ENCODE peak calls at places on chromosomes 1 and 21, in five cellular contexts. A, B, K, Q and E are unnamed samples.

GRCh38 chr1:183783342-183783741 is 21.6 kb upstream of the RGL1 start:
- DNase-seq in A (peak; percentile 61), B (no peak), K (no peak), Q (no peak), E (no peak)

GRCh38 chr21:33025471-33026298 is at the start of gene OLIG2:
- DNase-seq in A (no peak), B (no peak), K (no peak), Q (no peak), E (no peak)

GRCh38 chr1:178109348-178110143 is 15.6 kb downstream of the RASAL2 start:
- DNase-seq in A (no peak), B (no peak), K (no peak), Q (no peak), E (no peak)

GRCh38 chr1:207672525-207673130 is 27.7 kb downstream of the CR1L start:
- DNase-seq in A (peak; percentile 45), B (peak; percentile 18), K (no peak), Q (no peak), E (no peak)

GRCh38 chr1:91076834-91077233 is 55.0 kb upstream of the ZNF644 start:
- DNase-seq in A (no peak), B (no peak), K (no peak), Q (no peak), E (no peak)

GRCh38 chr1:205680073-205680851 is at the start of gene SLC45A3:
- DNase-seq in A (peak; percentile 17), B (peak; percentile 35), K (no peak), Q (peak; percentile 16), E (peak; percentile 21)

GRCh38 chr1:50060279-50060678 is 36.5 kb upstream of the AGBL4 start:
- DNase-seq in A (no peak), B (no peak), K (no peak), Q (no peak), E (no peak)

GRCh38 chr1:77143529-77144121 is 75.6 kb downstream of the PIGK start:
- DNase-seq in A (peak; percentile 4), B (no peak), K (no peak), Q (no peak), E (no peak)

GRCh38 chr1:180243517-180244221 is 13.6 kb downstream of the LHX4 start:
- DNase-seq in A (no peak), B (no peak), K (no peak), Q (no peak), E (no peak)

GRCh38 chr21:44531606-44532128 is 8.3 kb downstream of the KRTAP10-1 start:
- DNase-seq in A (no peak), B (no peak), K (peak; percentile 18), Q (no peak), E (no peak)